ENCODE peak calls at places on chromosome 16, in ten cellular contexts. D, S, B, P, Z, T, U, F, G and K are unnamed samples.

GRCh38 chr16:1964046-1964505 is 550 bp downstream of the RPS2 start:
- DNase-seq in P (no peak), D (no peak), S (no peak), U (no peak), G (no peak), T (peak; percentile 60), F (no peak), B (no peak), Z (no peak), K (no peak)

GRCh38 chr16:85773044-85773443 is 22.1 kb upstream of the C16orf74 start:
- DNase-seq in D (no peak), P (no peak), Z (no peak), G (no peak), S (no peak), F (no peak), U (no peak), T (no peak), B (no peak), K (no peak)

GRCh38 chr16:12330977-12331376 is 354.4 kb downstream of the SNX29 start:
- DNase-seq in S (no peak), G (no peak), B (no peak), Z (no peak), P (no peak), U (no peak), F (no peak), T (no peak), D (no peak), K (no peak)

GRCh38 chr16:30380801-30381208 is 1.6 kb downstream of the SEPTIN1 start:
- DNase-seq in B (peak; percentile 35), T (no peak), F (no peak), U (no peak), Z (no peak), G (no peak), P (no peak), S (no peak), D (no peak), K (no peak)

GRCh38 chr16:58256108-58256507 is 38.7 kb downstream of the PRSS54 start:
- DNase-seq in P (no peak), D (no peak), U (no peak), B (no peak), Z (no peak), G (no peak), F (no peak), S (no peak), T (no peak), K (no peak)

GRCh38 chr16:14629612-14629918 is 495 bp downstream of the PARN start:
- DNase-seq in U (no peak), Z (no peak), F (no peak), B (no peak), D (no peak), P (no peak), S (no peak), T (peak; percentile 25), G (peak; percentile 20), K (no peak)

GRCh38 chr16:68300736-68301459 is 9.8 kb downstream of the SLC7A6OS start:
- DNase-seq in U (no peak), P (no peak), Z (no peak), T (no peak), B (no peak), D (no peak), F (no peak), S (no peak), G (no peak), K (no peak)

GRCh38 chr16:65201446-65202010 is 79.7 kb upstream of the CDH11 start:
- DNase-seq in U (no peak), F (no peak), B (no peak), Z (no peak), P (no peak), D (no peak), T (no peak), S (no peak), G (no peak), K (no peak)

GRCh38 chr16:85800321-85800669 is 800 bp downstream of the COX4I1 start:
- DNase-seq in B (no peak), Z (no peak), P (no peak), D (peak; percentile 46), F (no peak), U (no peak), G (no peak), T (no peak), S (no peak), K (no peak)

GRCh38 chr16:4653981-4654380 is 29.4 kb downstream of the MGRN1 start:
- DNase-seq in T (no peak), S (no peak), B (no peak), Z (no peak), F (no peak), U (no peak), G (no peak), D (peak; percentile 89), P (no peak), K (no peak)

GRCh38 chr16:73031155-73031866 is 16.6 kb downstream of the ZFHX3 start:
- DNase-seq in Z (no peak), P (no peak), U (no peak), D (peak; percentile 40), G (no peak), S (no peak), T (no peak), B (no peak), F (no peak), K (no peak)

GRCh38 chr16:76970087-76970744 is 220.8 kb upstream of the MON1B start:
- DNase-seq in U (no peak), F (no peak), G (no peak), D (peak; percentile 77), B (no peak), Z (no peak), P (no peak), T (peak; percentile 29), S (no peak), K (no peak)

GRCh38 chr16:13519871-13520270 is 400.1 kb upstream of the ERCC4 start:
- DNase-seq in B (no peak), D (no peak), Z (no peak), P (no peak), F (no peak), T (no peak), G (no peak), U (no peak), S (no peak), K (no peak)

GRCh38 chr16:1534021-1535020 is 855 bp downstream of the TMEM204 start:
- DNase-seq in S (no peak), T (peak; percentile 49), U (no peak), P (no peak), G (no peak), B (no peak), F (no peak), Z (no peak), D (no peak), K (no peak)

GRCh38 chr16:49532243-49532870 is 158.8 kb downstream of the C16orf78 start:
- DNase-seq in B (no peak), G (no peak), S (no peak), T (no peak), U (no peak), P (no peak), D (no peak), Z (no peak), F (no peak), K (no peak)

GRCh38 chr16:69106491-69107291 is 1.2 kb downstream of the HAS3 start:
- DNase-seq in S (no peak), P (peak; percentile 50), U (no peak), F (peak; percentile 68), G (no peak), Z (peak; percentile 62), D (no peak), T (peak; percentile 32), B (no peak), K (no peak)

GRCh38 chr16:22188595-22189442 is 17.3 kb upstream of the EEF2K start:
- DNase-seq in Z (peak; percentile 69), T (peak; percentile 93), F (peak; percentile 65), P (peak; percentile 60), S (peak; percentile 86), U (peak; percentile 85), B (peak; percentile 74), G (peak; percentile 69), D (peak; percentile 96), K (peak; percentile 58)

GRCh38 chr16:67326472-67327309 is at the start of the genes KCTD19 and LRRC36:
- DNase-seq in G (no peak), Z (peak; percentile 98), D (peak; percentile 74), S (no peak), B (peak; percentile 61), U (no peak), P (peak; percentile 80), T (peak; percentile 84), F (peak; percentile 87), K (no peak)

GRCh38 chr16:14121872-14122271 is 50.8 kb downstream of the MRTFB start:
- DNase-seq in F (no peak), T (no peak), G (no peak), U (no peak), D (no peak), Z (no peak), P (no peak), B (no peak), S (no peak), K (no peak)

GRCh38 chr16:86199871-86200700 is 301.1 kb downstream of the IRF8 start:
- DNase-seq in S (peak; percentile 90), D (no peak), Z (no peak), U (no peak), P (no peak), F (no peak), G (no peak), B (no peak), T (no peak), K (no peak)

GRCh38 chr16:17921357-17921978 is 415.1 kb downstream of the NPIPA8 start:
- DNase-seq in S (no peak), F (peak; percentile 38), T (peak; percentile 3), U (peak; percentile 53), D (no peak), P (peak; percentile 41), G (no peak), Z (peak; percentile 71), B (peak; percentile 28), K (no peak)

GRCh38 chr16:58399718-58400633 is 7.7 kb downstream of the GINS3 start:
- DNase-seq in Z (no peak), T (no peak), P (no peak), U (no peak), G (no peak), D (peak; percentile 55), B (no peak), S (no peak), F (no peak), K (no peak)

GRCh38 chr16:72474511-72475123 is 302.7 kb upstream of the PMFBP1 start:
- DNase-seq in G (no peak), S (peak; percentile 16), F (no peak), P (no peak), T (peak; percentile 43), Z (no peak), B (peak; percentile 29), D (peak; percentile 92), U (peak; percentile 2), K (peak; percentile 27)

GRCh38 chr16:57260294-57260929 is 15.4 kb downstream of the ARL2BP start:
- DNase-seq in D (peak; percentile 77), U (peak; percentile 39), B (no peak), S (peak; percentile 50), G (peak; percentile 59), P (peak; percentile 68), T (peak; percentile 98), F (peak; percentile 62), Z (no peak), K (no peak)

GRCh38 chr16:12535535-12536411 is 267.9 kb downstream of the CPPED1 start:
- DNase-seq in Z (peak; percentile 48), B (no peak), F (peak; percentile 80), G (no peak), D (no peak), S (no peak), U (peak; percentile 33), T (peak; percentile 20), P (peak; percentile 75), K (no peak)

GRCh38 chr16:57480127-57480753 is 6.1 kb downstream of the DOK4 start:
- DNase-seq in P (no peak), T (no peak), D (peak; percentile 81), S (no peak), Z (no peak), U (no peak), G (no peak), F (no peak), B (no peak), K (no peak)

GRCh38 chr16:56424791-56425438 is 430 bp downstream of the AMFR start:
- DNase-seq in Z (peak; percentile 48), G (peak; percentile 27), B (no peak), U (peak; percentile 42), S (no peak), T (peak; percentile 28), D (no peak), F (no peak), P (no peak), K (peak; percentile 30)

GRCh38 chr16:66925322-66925840 is at the start of gene RRAD:
- DNase-seq in B (no peak), G (no peak), Z (peak; percentile 26), S (no peak), D (peak; percentile 90), P (no peak), U (no peak), T (peak; percentile 29), F (peak; percentile 63), K (no peak)